ENCODE peak calls at places on chromosomes 5 and 9, in seven cellular contexts. C is stomach, T is SK-N-SH, G is HepG2, P is GM12878, Z is K562, L is H1. D is an unnamed sample.

GRCh38 chr9:113528811-113529210 is 65.3 kb downstream of the RGS3 start:
- DNase-seq in C (no peak), T (no peak), G (no peak), P (no peak), Z (no peak), L (no peak), D (no peak)

GRCh38 chr9:133844876-133845658 is 106.9 kb upstream of the SARDH start:
- DNase-seq in C (peak), T (peak), G (no peak), P (no peak), Z (no peak), L (no peak), D (peak)

GRCh38 chr5:157670662-157671591 is at the start of gene C5orf52:
- DNase-seq in C (no peak), T (peak), G (peak), P (peak), Z (no peak), L (no peak), D (peak)

GRCh38 chr5:113682497-113683136 is 169.1 kb downstream of the YTHDC2 start:
- DNase-seq in C (no peak), T (no peak), G (no peak), P (no peak), Z (no peak), L (no peak), D (no peak)

GRCh38 chr5:179978792-179979191 is 71.1 kb upstream of the TBC1D9B start:
- DNase-seq in C (no peak), T (no peak), G (no peak), P (no peak), Z (no peak), L (no peak), D (no peak)

GRCh38 chr9:129964901-129965734 is 77.9 kb downstream of the FNBP1 start:
- DNase-seq in C (no peak), T (no peak), G (no peak), P (no peak), Z (no peak), L (no peak), D (no peak)

GRCh38 chr5:105956456-105957177 is 1714.1 kb downstream of the EFNA5 start:
- DNase-seq in C (no peak), T (no peak), G (no peak), P (no peak), Z (no peak), L (no peak), D (no peak)

GRCh38 chr9:23542927-23543326 is 283.1 kb downstream of the ELAVL2 start:
- DNase-seq in C (no peak), T (no peak), G (no peak), P (no peak), Z (no peak), L (no peak), D (no peak)

GRCh38 chr9:112046181-112046580 is 128.9 kb downstream of the SUSD1 start:
- DNase-seq in C (no peak), T (no peak), G (no peak), P (no peak), Z (no peak), L (no peak), D (no peak)

GRCh38 chr5:147939431-147940114 is 33.2 kb upstream of the C5orf46 start:
- DNase-seq in C (no peak), T (no peak), G (no peak), P (no peak), Z (no peak), L (no peak), D (no peak)

GRCh38 chr5:92147263-92147662 is 764.1 kb upstream of the ARRDC3 start:
- DNase-seq in C (no peak), T (no peak), G (no peak), P (no peak), Z (no peak), L (no peak), D (no peak)

GRCh38 chr5:31465282-31465681 is 66.6 kb downstream of the DROSHA start:
- DNase-seq in C (no peak), T (no peak), G (no peak), P (no peak), Z (no peak), L (no peak), D (no peak)

GRCh38 chr9:6218099-6218502 is 2.5 kb downstream of the IL33 start:
- DNase-seq in C (no peak), T (no peak), G (no peak), P (no peak), Z (no peak), L (no peak), D (no peak)

GRCh38 chr5:19695248-19695647 is 292.8 kb downstream of the CDH18 start:
- DNase-seq in C (no peak), T (no peak), G (no peak), P (no peak), Z (no peak), L (no peak), D (no peak)

GRCh38 chr5:42756630-42757601 is at the start of gene CCDC152:
- DNase-seq in C (peak), T (peak), G (no peak), P (no peak), Z (peak), L (no peak), D (no peak)

GRCh38 chr9:74951107-74951720 is 1.5 kb downstream of the C9orf40 start:
- DNase-seq in C (no peak), T (no peak), G (no peak), P (no peak), Z (peak), L (no peak), D (no peak)

GRCh38 chr5:125276121-125276520 is 529.7 kb upstream of the ZNF608 start:
- DNase-seq in C (no peak), T (no peak), G (no peak), P (no peak), Z (no peak), L (no peak), D (no peak)

GRCh38 chr5:74503-75109 is 17.4 kb upstream of the PLEKHG4B start:
- DNase-seq in C (no peak), T (no peak), G (no peak), P (no peak), Z (no peak), L (no peak), D (no peak)

GRCh38 chr9:134443169-134444039 is 117.1 kb downstream of the RXRA start:
- DNase-seq in C (peak), T (peak), G (peak), P (peak), Z (peak), L (peak), D (peak)

GRCh38 chr9:88388886-88389617 is 808 bp downstream of the SPIN1 start:
- DNase-seq in C (peak), T (peak), G (peak), P (no peak), Z (peak), L (no peak), D (no peak)

GRCh38 chr5:91707521-91707841 is 324.4 kb upstream of the ARRDC3 start:
- DNase-seq in C (no peak), T (no peak), G (no peak), P (no peak), Z (no peak), L (no peak), D (no peak)

GRCh38 chr5:100623719-100624118 is 88.5 kb downstream of the FAM174A start:
- DNase-seq in C (no peak), T (no peak), G (no peak), P (no peak), Z (peak), L (no peak), D (no peak)

GRCh38 chr9:31958572-31958971 is 425.9 kb upstream of the ACO1 start:
- DNase-seq in C (no peak), T (no peak), G (no peak), P (no peak), Z (no peak), L (no peak), D (no peak)

GRCh38 chr9:1005043-1005667 is 28.7 kb downstream of the DMRT3 start:
- DNase-seq in C (no peak), T (peak), G (peak), P (peak), Z (peak), L (no peak), D (no peak)

GRCh38 chr9:33737811-33738606 is 57.4 kb upstream of the PRSS3 start:
- DNase-seq in C (peak), T (peak), G (peak), P (no peak), Z (peak), L (no peak), D (no peak)

GRCh38 chr5:7668161-7668560 is 182.8 kb downstream of the CFAP90 start:
- DNase-seq in C (no peak), T (no peak), G (no peak), P (no peak), Z (no peak), L (no peak), D (no peak)

GRCh38 chr9:6443661-6444060 is 30.7 kb downstream of the UHRF2 start:
- DNase-seq in C (no peak), T (no peak), G (no peak), P (no peak), Z (no peak), L (no peak), D (no peak)

GRCh38 chr5:118557103-118557805 is 431.1 kb downstream of the DTWD2 start:
- DNase-seq in C (no peak), T (no peak), G (peak), P (no peak), Z (no peak), L (no peak), D (no peak)

GRCh38 chr5:154296525-154297159 is 106.1 kb downstream of the GALNT10 start:
- DNase-seq in C (peak), T (no peak), G (no peak), P (no peak), Z (no peak), L (no peak), D (no peak)

GRCh38 chr5:112146323-112146848 is 272.7 kb downstream of the EPB41L4A start:
- DNase-seq in C (no peak), T (no peak), G (no peak), P (peak), Z (no peak), L (no peak), D (no peak)

GRCh38 chr5:170159101-170159698 is 53.5 kb downstream of the FOXI1 start:
- DNase-seq in C (no peak), T (no peak), G (no peak), P (no peak), Z (no peak), L (no peak), D (no peak)

GRCh38 chr5:132370241-132370820 is 821 bp downstream of the SLC22A5 start:
- DNase-seq in C (no peak), T (no peak), G (no peak), P (no peak), Z (peak), L (no peak), D (no peak)

GRCh38 chr9:36023260-36024048 is 13.3 kb upstream of the RECK start:
- DNase-seq in C (peak), T (peak), G (peak), P (peak), Z (peak), L (no peak), D (no peak)
- TF ChIP-seq EP300 in C (no peak), T (no peak), G (no peak), P (no peak), Z (no peak), L (no peak), D (no peak)

GRCh38 chr5:131279209-131279608 is 15.4 kb downstream of the CDC42SE2 start:
- DNase-seq in C (no peak), T (no peak), G (no peak), P (no peak), Z (no peak), L (no peak), D (no peak)

GRCh38 chr5:131281133-131281867 is 17.4 kb downstream of the CDC42SE2 start:
- DNase-seq in C (no peak), T (no peak), G (peak), P (no peak), Z (no peak), L (no peak), D (no peak)

GRCh38 chr5:131282235-131282634 is 18.4 kb downstream of the CDC42SE2 start:
- DNase-seq in C (no peak), T (no peak), G (no peak), P (no peak), Z (no peak), L (no peak), D (no peak)

GRCh38 chr5:131281868-131282234 is 18.0 kb downstream of the CDC42SE2 start:
- DNase-seq in C (no peak), T (no peak), G (no peak), P (no peak), Z (no peak), L (no peak), D (no peak)

DNA sequence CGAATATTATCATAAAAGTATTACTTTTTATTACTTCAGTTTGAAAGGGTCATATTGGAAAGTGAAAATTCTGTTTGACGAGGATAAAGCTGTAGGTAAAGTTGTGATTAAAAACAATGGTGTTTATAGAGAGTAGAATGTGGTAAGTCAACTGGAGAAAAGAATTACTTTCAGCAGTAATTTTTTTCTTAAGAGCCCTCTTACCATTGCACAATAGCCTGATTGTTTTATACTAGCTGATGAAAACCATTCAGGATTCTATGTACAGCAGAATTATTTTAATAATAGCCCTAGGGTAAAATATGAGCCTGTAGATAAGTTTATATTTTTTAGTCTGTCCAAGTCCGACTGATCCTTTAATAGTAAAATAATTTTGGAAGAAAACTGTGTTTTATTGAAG is 16.6 kb downstream of the CDC42SE2 start:
- DNase-seq in C (no peak), T (no peak), G (no peak), P (no peak), Z (no peak), L (no peak), D (no peak)
- TF ChIP-seq POLR2AphosphoS5 in C (no peak), T (no peak), G (no peak), P (no peak), Z (no peak), L (no peak), D (no peak)

GRCh38 chr5:159178978-159179377 is 30.4 kb downstream of the RNF145 start:
- DNase-seq in C (no peak), T (no peak), G (peak), P (peak), Z (peak), L (no peak), D (no peak)
- TF ChIP-seq EP300 in C (no peak), T (peak), G (no peak), P (peak), Z (no peak), L (no peak), D (no peak)

GRCh38 chr9:107867738-107868137 is 378.2 kb upstream of the KLF4 start:
- DNase-seq in C (no peak), T (no peak), G (no peak), P (no peak), Z (no peak), L (no peak), D (no peak)

GRCh38 chr9:107868166-107868565 is 378.6 kb upstream of the KLF4 start:
- DNase-seq in C (no peak), T (no peak), G (no peak), P (no peak), Z (no peak), L (no peak), D (no peak)

GRCh38 chr9:107869111-107869510 is 379.5 kb upstream of the KLF4 start:
- DNase-seq in C (no peak), T (no peak), G (no peak), P (no peak), Z (no peak), L (no peak), D (no peak)

GRCh38 chr9:107870221-107870620 is 380.7 kb upstream of the KLF4 start:
- DNase-seq in C (no peak), T (no peak), G (no peak), P (no peak), Z (no peak), L (no peak), D (no peak)

GRCh38 chr9:107866912-107867311 is 377.3 kb upstream of the KLF4 start:
- DNase-seq in C (no peak), T (no peak), G (no peak), P (no peak), Z (no peak), L (no peak), D (no peak)
- TF ChIP-seq POLR2AphosphoS5 in C (no peak), T (no peak), G (no peak), P (no peak), Z (no peak), L (no peak), D (no peak)

D was measured in suprapubic skin.